ENCODE peak calls at places on chromosomes 16 and 17, in four cellular contexts. O is GOT3, D is neural crest cell, T is osteocyte. I is an unnamed sample.

GRCh38 chr16:28189237-28189636 is 22.5 kb downstream of the XPO6 start:
- DNase-seq in O (no peak), D (no peak), T (no peak), I (no peak)

GRCh38 chr16:4830408-4830807 is 16.7 kb downstream of the GLYR1 start:
- DNase-seq in O (no peak), D (no peak), T (no peak), I (no peak)

GRCh38 chr16:81601601-81602251 is 157.1 kb downstream of the CMIP start:
- DNase-seq in O (no peak), D (no peak), T (no peak), I (no peak)

GRCh38 chr17:58281511-58282011 is 826 bp upstream of the MPO start:
- DNase-seq in O (no peak), D (no peak), T (peak), I (no peak)

GRCh38 chr17:9021985-9022552 is 759 bp downstream of the NTN1 start:
- DNase-seq in O (no peak), D (peak), T (peak), I (no peak)

GRCh38 chr16:85520853-85521736 is 92.0 kb upstream of the GSE1 start:
- DNase-seq in O (no peak), D (no peak), T (no peak), I (no peak)

GRCh38 chr16:1775846-1776671 is 3.1 kb upstream of the MRPS34 start:
- DNase-seq in O (no peak), D (no peak), T (no peak), I (no peak)

GRCh38 chr16:65745-66144 is 6.7 kb downstream of the RHBDF1 start:
- DNase-seq in O (peak), D (peak), T (peak), I (peak)

GRCh38 chr17:63435681-63436522 is 10.2 kb downstream of the CYB561 start:
- DNase-seq in O (no peak), D (no peak), T (no peak), I (no peak)

GRCh38 chr17:79026345-79027273 is 2.6 kb downstream of the C1QTNF1 start:
- DNase-seq in O (no peak), D (no peak), T (no peak), I (no peak)